ENCODE peak calls at places on chromosomes 3 and 15, in four cellular contexts. Y is cardiac fibroblast, O is mucosa of descending colon, T is bronchial epithelial cell. P is an unnamed sample.
A peak's percentile ranks its signal among the peaks of the same experiment; 100 is the strongest.

GRCh38 chr15:38069506-38069905 is 135.1 kb downstream of the TMCO5A start:
- DNase-seq in Y (peak; percentile 86), T (peak; percentile 92), O (peak; percentile 74), P (peak; percentile 53)

GRCh38 chr3:5090197-5090596 is 31.9 kb upstream of the ARL8B start:
- DNase-seq in Y (no peak), T (no peak), O (no peak), P (no peak)

GRCh38 chr3:29279830-29280229 is 1.0 kb upstream of the RBMS3 start:
- DNase-seq in Y (peak; percentile 56), O (no peak), T (no peak), P (no peak)

GRCh38 chr3:16406579-16406978 is 106.9 kb downstream of the RFTN1 start:
- DNase-seq in O (no peak), T (no peak), Y (no peak), P (no peak)

GRCh38 chr15:57752426-57752825 is 45.9 kb downstream of the POLR2M start:
- DNase-seq in Y (peak; percentile 56), T (no peak), O (no peak), P (no peak)

GRCh38 chr15:27827336-27827735 is 271.8 kb downstream of the OCA2 start:
- DNase-seq in O (no peak), Y (no peak), T (peak; percentile 61), P (no peak)

GRCh38 chr3:43879166-43879565 is 188.4 kb downstream of the ABHD5 start:
- DNase-seq in Y (peak; percentile 12), T (peak; percentile 59), O (no peak), P (no peak)

GRCh38 chr3:53571264-53571663 is 76.9 kb downstream of the CACNA1D start:
- DNase-seq in O (no peak), Y (no peak), T (peak; percentile 74), P (no peak)

GRCh38 chr3:96813820-96814580 is 394 bp upstream of the EPHA6 start:
- DNase-seq in O (peak; percentile 42), T (peak; percentile 24), Y (peak; percentile 45), P (no peak)

GRCh38 chr15:39016706-39017105 is 452.1 kb upstream of the RASGRP1 start:
- DNase-seq in T (peak; percentile 55), Y (peak; percentile 23), O (no peak), P (no peak)

GRCh38 chr3:125045965-125046364 is 9.8 kb downstream of the HEG1 start:
- DNase-seq in T (peak; percentile 81), Y (peak; percentile 62), O (no peak), P (no peak)

GRCh38 chr15:99526671-99527070 is 39.1 kb upstream of the MEF2A start:
- DNase-seq in T (no peak), O (no peak), Y (no peak), P (no peak)

GRCh38 chr3:108131105-108131794 is 40.4 kb upstream of the CD47 start:
- DNase-seq in Y (peak; percentile 62), T (peak; percentile 99), O (no peak), P (peak; percentile 87)

GRCh38 chr3:120850326-120851295 is 57.4 kb upstream of the STXBP5L start:
- DNase-seq in T (peak; percentile 12), Y (no peak), O (no peak), P (no peak)

GRCh38 chr3:11282250-11283125 is 10.3 kb downstream of the ATG7 start:
- DNase-seq in T (no peak), Y (peak; percentile 67), O (no peak), P (no peak)

GRCh38 chr3:108301695-108302404 is 5.5 kb downstream of the HHLA2 start:
- DNase-seq in O (no peak), T (peak; percentile 34), Y (no peak), P (no peak)

GRCh38 chr15:98745179-98745578 is 96.8 kb downstream of the IGF1R start:
- DNase-seq in Y (no peak), T (peak; percentile 68), O (peak; percentile 49), P (no peak)

GRCh38 chr3:72891053-72891855 is 3.4 kb downstream of the GXYLT2 start:
- DNase-seq in Y (peak; percentile 98), O (no peak), T (peak; percentile 21), P (no peak)

GRCh38 chr15:67746022-67746421 is 79.3 kb upstream of the SKOR1 start:
- DNase-seq in Y (peak; percentile 63), O (no peak), T (peak; percentile 69), P (no peak)

GRCh38 chr3:169456900-169457299 is 206.6 kb downstream of the MECOM start:
- DNase-seq in Y (no peak), T (no peak), O (no peak), P (no peak)

GRCh38 chr15:75625542-75626347 is at the start of gene SNUPN:
- DNase-seq in T (peak; percentile 71), O (peak; percentile 96), Y (peak; percentile 94), P (no peak)

GRCh38 chr3:119810018-119810435 is 28.1 kb downstream of the NR1I2 start:
- DNase-seq in Y (peak; percentile 33), O (no peak), T (peak; percentile 15), P (no peak)

GRCh38 chr15:52440414-52440813 is 88.3 kb downstream of the MYO5A start:
- DNase-seq in O (no peak), Y (no peak), T (peak; percentile 87), P (no peak)

GRCh38 chr3:19901337-19901736 is 32.7 kb downstream of the EFHB start:
- DNase-seq in Y (peak; percentile 39), T (no peak), O (no peak), P (no peak)

DNA sequence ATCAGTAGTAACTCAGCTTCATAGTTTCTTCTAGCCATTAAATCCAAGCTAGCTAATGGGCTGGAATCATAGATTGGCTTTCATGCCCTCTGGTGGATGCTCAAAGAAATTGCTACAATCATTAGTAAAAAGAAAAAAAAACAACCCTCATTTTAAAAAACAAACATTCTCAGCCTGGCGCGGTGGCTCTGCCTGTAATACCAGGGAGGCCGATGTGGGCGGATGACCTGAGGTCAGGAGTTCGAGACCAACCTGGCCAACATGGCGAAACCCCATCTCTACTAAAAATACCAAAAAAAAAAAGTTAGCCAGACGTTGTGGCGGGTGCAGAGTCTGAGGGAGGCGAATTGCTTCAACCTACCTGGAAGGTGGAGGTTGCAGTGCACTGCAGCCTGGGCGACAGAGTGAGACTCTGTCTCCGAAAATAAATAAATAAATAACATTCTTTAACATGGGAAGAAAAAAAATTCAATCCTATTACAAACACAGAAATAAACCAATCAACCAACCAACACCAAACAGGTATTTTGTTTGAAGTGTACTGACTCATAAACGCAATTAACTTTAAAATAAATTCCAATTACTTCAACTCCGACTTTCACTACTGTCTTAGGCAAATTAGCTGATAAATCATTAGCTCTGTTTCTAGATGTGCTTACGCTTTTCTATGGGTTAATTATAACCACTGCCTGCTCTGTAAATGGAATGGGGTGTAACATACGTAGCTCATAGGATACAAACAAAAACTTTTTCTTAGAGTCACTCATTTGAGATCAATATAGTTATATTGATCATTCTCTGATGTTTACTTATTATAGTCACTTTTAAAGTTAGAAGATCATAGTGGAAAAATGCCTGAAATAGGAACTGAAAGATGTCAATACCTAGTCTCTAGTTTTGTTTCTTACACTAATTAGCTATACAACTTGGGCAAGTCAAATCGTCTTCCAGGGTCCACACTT is 24.9 kb downstream of the TMEM207 start:
- DNase-seq in T (peak; percentile 72), Y (peak; percentile 82), O (peak; percentile 60), P (peak; percentile 44)
- TF ChIP-seq CTCF in T (peak; percentile 54), Y (peak; percentile 49), O (no peak), P (peak; percentile 76)

GRCh38 chr3:13670292-13670691 is 121.4 kb downstream of the FBLN2 start:
- DNase-seq in T (no peak), Y (no peak), O (no peak), P (no peak)

GRCh38 chr3:13676618-13677017 is 127.7 kb downstream of the FBLN2 start:
- DNase-seq in T (no peak), Y (no peak), O (no peak), P (peak; percentile 55)

GRCh38 chr3:13674538-13675185 is 125.7 kb downstream of the FBLN2 start:
- DNase-seq in O (no peak), Y (no peak), T (no peak), P (no peak)

GRCh38 chr3:13671536-13672233 is 122.8 kb downstream of the FBLN2 start:
- DNase-seq in O (no peak), T (no peak), Y (no peak), P (no peak)

DNA sequence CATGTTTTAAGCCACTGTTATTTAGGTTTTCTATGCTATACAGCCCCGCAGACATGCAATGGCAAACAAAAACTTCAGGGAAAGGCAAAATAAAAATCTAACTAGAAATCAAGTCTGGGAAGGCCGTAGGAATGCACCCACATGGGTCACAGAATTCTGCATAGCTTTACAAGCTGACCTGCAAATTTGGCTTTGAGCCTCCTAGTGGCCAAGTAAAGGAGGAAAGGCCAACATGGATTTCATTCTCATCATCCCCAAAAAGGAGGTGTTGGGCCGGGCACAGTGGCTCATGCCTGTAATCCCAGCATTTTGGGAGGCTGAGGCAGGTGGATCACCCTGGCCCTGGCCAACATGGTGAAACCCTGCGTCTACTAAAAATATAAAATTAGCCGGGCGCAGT is 124.3 kb downstream of the FBLN2 start:
- DNase-seq in Y (no peak), T (no peak), O (no peak), P (no peak)
- TF ChIP-seq CTCF in Y (peak; percentile 16), T (peak; percentile 30), O (no peak), P (peak; percentile 53)

GRCh38 chr15:51336011-51336410 is 2.4 kb downstream of the CYP19A1 start:
- DNase-seq in O (no peak), T (no peak), Y (no peak), P (no peak)
- TF ChIP-seq CTCF in O (no peak), T (no peak), Y (no peak), P (no peak)

GRCh38 chr3:117455782-117456181 is 746.2 kb downstream of the TUSC7 start:
- DNase-seq in T (no peak), Y (no peak), O (no peak), P (no peak)
- TF ChIP-seq CTCF in T (no peak), Y (no peak), O (no peak), P (no peak)

DNA sequence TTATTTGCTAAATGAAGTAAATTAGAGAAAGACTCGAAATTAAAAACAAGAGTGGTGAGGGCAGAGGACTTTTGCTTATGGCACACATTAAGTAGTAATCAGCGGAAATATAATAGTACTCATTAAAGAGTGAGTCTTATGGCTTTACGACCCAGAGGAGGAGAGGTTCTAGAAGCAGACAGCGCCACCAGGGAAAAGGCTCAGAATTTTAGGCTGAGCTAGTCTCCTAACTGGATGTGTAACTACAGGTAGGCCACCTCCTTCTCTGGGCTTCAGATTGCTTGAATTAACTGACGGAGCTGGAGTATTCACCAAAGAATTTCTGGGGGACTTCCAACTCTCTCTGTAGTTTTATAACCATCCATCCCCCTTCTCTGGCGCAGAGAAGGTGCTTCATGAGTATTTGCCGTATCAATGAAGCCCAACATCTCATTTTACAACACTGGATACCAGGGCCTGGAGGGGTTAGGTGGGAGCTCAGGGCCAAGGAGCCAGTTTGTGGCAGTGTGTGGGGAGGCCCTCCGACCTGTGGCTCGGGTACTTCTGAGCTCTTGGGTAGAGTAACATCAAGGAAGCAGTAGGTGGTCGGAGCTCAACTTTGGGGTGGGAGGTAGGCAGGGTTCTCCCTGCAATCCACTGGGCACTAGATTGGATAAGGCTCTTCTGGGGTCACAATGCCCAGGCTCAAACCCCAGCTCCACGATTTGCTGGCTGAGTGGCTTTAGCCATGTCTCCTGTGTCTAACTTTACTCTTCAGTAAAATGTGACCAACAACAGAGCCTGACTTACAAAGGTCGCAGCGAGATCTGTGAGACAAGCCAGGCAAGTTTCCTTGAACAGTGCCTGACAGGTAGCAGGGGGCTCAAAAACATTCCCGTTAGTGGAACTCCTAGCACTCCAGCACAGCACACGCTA is 1.1 kb downstream of the CHCHD4 start:
- DNase-seq in Y (no peak), T (no peak), O (no peak), P (no peak)
- TF ChIP-seq CTCF in Y (no peak), T (no peak), O (no peak), P (no peak)

GRCh38 chr3:47865192-47865591 is 62.3 kb downstream of the DHX30 start:
- DNase-seq in T (no peak), O (no peak), Y (no peak), P (no peak)
- TF ChIP-seq CTCF in T (no peak), O (no peak), Y (no peak), P (peak; percentile 41)

GRCh38 chr15:42490743-42491539 is at the start of gene ZNF106:
- DNase-seq in T (peak; percentile 84), O (peak; percentile 91), Y (peak; percentile 94), P (no peak)
- TF ChIP-seq CTCF in T (no peak), O (no peak), Y (no peak), P (no peak)